ENCODE peak calls at places on chromosomes 16 and 17, in six cellular contexts. Z, A, T, J, O and C are unnamed samples.

GRCh38 chr17:57953703-57954420 is 1.4 kb downstream of the CUEDC1 start:
- DNase-seq in T (no peak), A (no peak), J (no peak), O (peak), Z (no peak), C (no peak)

GRCh38 chr16:83393196-83393981 is 414.4 kb upstream of the HSBP1 start:
- DNase-seq in Z (no peak), T (no peak), J (peak), O (peak), A (no peak), C (no peak)

GRCh38 chr17:68131456-68131855 is 95.9 kb downstream of the KPNA2 start:
- DNase-seq in A (no peak), T (no peak), Z (no peak), J (no peak), O (no peak), C (no peak)

GRCh38 chr16:77043076-77043475 is 147.9 kb upstream of the MON1B start:
- DNase-seq in O (peak), A (no peak), Z (peak), T (no peak), J (peak), C (no peak)

GRCh38 chr17:59651346-59651745 is 31.7 kb downstream of the CLTC start:
- DNase-seq in T (no peak), Z (no peak), J (peak), A (no peak), O (no peak), C (no peak)

GRCh38 chr17:1767358-1767757 is 5.5 kb downstream of the SERPINF1 start:
- DNase-seq in J (no peak), T (no peak), Z (no peak), O (no peak), A (no peak), C (no peak)

GRCh38 chr16:50719401-50720337 is 22.2 kb upstream of the CYLD start:
- DNase-seq in A (no peak), T (no peak), J (no peak), Z (no peak), O (peak), C (no peak)

GRCh38 chr17:6366144-6366755 is 68.7 kb downstream of the AIPL1 start:
- DNase-seq in J (peak), O (no peak), T (no peak), A (no peak), Z (no peak), C (peak)

GRCh38 chr17:47744168-47745036 is 11.4 kb downstream of the TBX21 start:
- DNase-seq in Z (no peak), A (no peak), T (no peak), J (no peak), O (no peak), C (no peak)

GRCh38 chr17:18248300-18248731 is 10.2 kb downstream of the FLII start:
- DNase-seq in T (peak), Z (peak), J (peak), A (peak), O (peak), C (peak)

GRCh38 chr17:50765454-50766221 is 1.7 kb downstream of the ANKRD40CL start:
- DNase-seq in O (no peak), Z (no peak), J (no peak), A (no peak), T (peak), C (no peak)

GRCh38 chr17:49471089-49471683 is 23.9 kb upstream of the NGFR start:
- DNase-seq in A (no peak), O (peak), T (peak), Z (no peak), J (no peak), C (no peak)

GRCh38 chr17:41547921-41548843 is 20.1 kb upstream of the KRT19 start:
- DNase-seq in T (peak), A (no peak), J (peak), O (no peak), Z (peak), C (no peak)

GRCh38 chr16:84732674-84733352 is 33.0 kb downstream of the USP10 start:
- DNase-seq in A (no peak), J (no peak), T (no peak), Z (no peak), O (no peak), C (no peak)

GRCh38 chr17:78317817-78318400 is 42.0 kb downstream of the SOCS3 start:
- DNase-seq in Z (no peak), O (no peak), T (no peak), J (no peak), A (no peak), C (no peak)

GRCh38 chr16:9521749-9522370 is 430.4 kb downstream of the HAPSTR1 start:
- DNase-seq in Z (no peak), J (no peak), O (no peak), A (no peak), T (no peak), C (peak)

GRCh38 chr17:82810644-82811430 is 29.0 kb downstream of the ZNF750 start:
- DNase-seq in T (no peak), J (no peak), Z (no peak), A (no peak), O (no peak), C (no peak)

GRCh38 chr16:57578521-57579360 is 36.3 kb downstream of the ADGRG5 start:
- DNase-seq in A (no peak), Z (no peak), T (no peak), O (no peak), J (no peak), C (no peak)

GRCh38 chr17:73765824-73766563 is 121.7 kb upstream of the SDK2 start:
- DNase-seq in Z (peak), A (no peak), O (no peak), J (no peak), T (no peak), C (no peak)

GRCh38 chr16:56691885-56692284 is 9.6 kb downstream of the MT1X start:
- DNase-seq in T (no peak), Z (no peak), J (peak), A (no peak), O (peak), C (no peak)

DNA sequence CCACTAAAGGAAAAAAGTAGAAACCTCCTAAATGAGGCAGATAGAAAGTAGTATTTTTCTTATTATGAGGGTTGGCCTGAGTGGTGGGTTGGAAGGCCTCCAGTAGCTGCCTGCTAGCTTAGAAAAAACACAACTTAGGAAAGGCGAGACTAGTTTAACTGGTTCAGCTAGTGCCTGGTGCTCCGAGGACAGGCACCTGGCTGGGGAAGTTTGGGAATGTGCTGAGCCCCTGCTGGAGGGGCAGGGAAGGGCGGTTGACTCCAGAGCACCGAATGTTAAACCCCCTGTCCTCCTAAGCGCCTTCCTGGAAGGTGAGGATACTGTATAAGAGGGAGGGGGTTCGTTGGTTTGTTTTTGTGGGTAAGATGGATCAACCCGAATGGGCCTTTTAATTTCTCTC is 19.9 kb downstream of the LDHD start:
- DNase-seq in O (peak), A (no peak), T (no peak), J (no peak), Z (no peak), C (no peak)
- TF ChIP-seq CTCF in O (peak), A (no peak), T (no peak), J (peak), Z (peak), C (peak)

DNA sequence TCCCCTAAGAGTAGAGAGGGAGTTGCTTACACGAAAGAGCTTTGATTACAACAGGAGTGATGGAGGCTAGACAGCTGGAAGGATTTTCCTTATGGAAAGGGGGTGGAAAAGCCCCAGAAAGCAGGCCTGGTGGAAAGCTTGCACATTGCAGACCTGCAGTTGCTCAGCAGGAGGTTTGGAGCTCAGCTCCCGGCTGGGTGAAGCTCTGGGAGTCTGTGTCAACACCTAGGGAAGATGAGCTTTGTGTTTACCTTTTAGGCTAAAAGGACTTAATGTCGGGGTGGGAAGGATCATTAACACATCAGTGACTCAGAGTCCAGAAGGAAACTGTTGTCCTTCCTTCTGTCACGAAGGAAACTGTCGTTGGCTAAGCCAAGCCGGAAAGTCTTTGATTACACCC is 48.1 kb downstream of the RAP1GAP2 start:
- DNase-seq in O (peak), T (no peak), J (no peak), A (no peak), Z (no peak), C (no peak)
- TF ChIP-seq CTCF in O (no peak), T (no peak), J (no peak), A (no peak), Z (no peak), C (no peak)

DNA sequence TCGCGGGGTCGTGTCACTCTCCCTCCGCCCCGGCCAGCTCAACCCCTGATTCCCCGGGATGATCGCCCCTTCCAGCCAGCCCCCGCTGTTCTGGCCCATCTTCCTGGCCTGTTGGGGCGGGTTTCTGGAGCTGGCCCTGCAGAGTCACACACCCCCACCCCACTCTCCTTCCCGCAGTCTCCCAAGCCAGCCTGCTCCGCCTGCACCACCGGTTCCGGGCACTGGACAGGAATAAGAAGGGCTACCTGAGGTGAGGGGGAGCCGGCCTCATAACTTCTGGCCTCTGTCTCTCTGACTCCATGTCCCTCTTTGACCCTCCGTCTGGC is 621 bp downstream of the CHP2 start:
- DNase-seq in O (no peak), J (no peak), Z (no peak), A (no peak), T (no peak), C (no peak)
- TF ChIP-seq CTCF in O (no peak), J (no peak), Z (no peak), A (no peak), T (no peak), C (no peak)

GRCh38 chr17:44911133-44912001 is 3.9 kb downstream of the GFAP start:
- DNase-seq in O (peak), J (peak), Z (peak), A (peak), T (no peak), C (peak)
- TF ChIP-seq CTCF in O (peak), J (peak), Z (peak), A (peak), T (no peak), C (peak)